ENCODE peak calls at places on chromosome 11, in five cellular contexts. One of them, this sample, is unnamed.

GRCh38 chr11:70080763-70081162 is 2.6 kb downstream of the ANO1 start:
- DNase-seq in activated CD4-positive, CD25-positive, alpha-beta regulatory T cell: no peak
- DNase-seq in IMR-90: no peak
- DNase-seq in natural killer cell: no peak
- DNase-seq in OCI-LY7: no peak
- DNase-seq in this sample: no peak

GRCh38 chr11:33043221-33043833 is 4.0 kb downstream of the TCP11L1 start:
- DNase-seq in activated CD4-positive, CD25-positive, alpha-beta regulatory T cell: no peak
- DNase-seq in natural killer cell: no peak
- DNase-seq in OCI-LY7: no peak
- DNase-seq in IMR-90: no peak
- DNase-seq in this sample: no peak

GRCh38 chr11:35107866-35108265 is 31.1 kb upstream of the CD44 start:
- DNase-seq in activated CD4-positive, CD25-positive, alpha-beta regulatory T cell: no peak
- DNase-seq in IMR-90: no peak
- DNase-seq in OCI-LY7: no peak
- DNase-seq in natural killer cell: no peak
- DNase-seq in this sample: no peak

GRCh38 chr11:96218013-96218412 is 125.0 kb downstream of the MAML2 start:
- DNase-seq in OCI-LY7: no peak
- DNase-seq in IMR-90: no peak
- DNase-seq in activated CD4-positive, CD25-positive, alpha-beta regulatory T cell: no peak
- DNase-seq in natural killer cell: no peak
- DNase-seq in this sample: no peak

GRCh38 chr11:120514541-120515121 is 3.1 kb downstream of the GRIK4 start:
- DNase-seq in OCI-LY7: no peak
- DNase-seq in IMR-90: no peak
- DNase-seq in activated CD4-positive, CD25-positive, alpha-beta regulatory T cell: no peak
- DNase-seq in natural killer cell: no peak
- DNase-seq in this sample: no peak

GRCh38 chr11:113193077-113193476 is 121.3 kb upstream of the TTC12 start:
- DNase-seq in OCI-LY7: no peak
- DNase-seq in natural killer cell: no peak
- DNase-seq in activated CD4-positive, CD25-positive, alpha-beta regulatory T cell: no peak
- DNase-seq in IMR-90: no peak
- DNase-seq in this sample: no peak

GRCh38 chr11:70628881-70629844 is 230.8 kb downstream of the CTTN start:
- DNase-seq in OCI-LY7: no peak
- DNase-seq in natural killer cell: no peak
- DNase-seq in activated CD4-positive, CD25-positive, alpha-beta regulatory T cell: no peak
- DNase-seq in IMR-90: no peak
- DNase-seq in this sample: no peak

GRCh38 chr11:117907276-117908110 is 21.7 kb downstream of the TMPRSS13 start:
- DNase-seq in activated CD4-positive, CD25-positive, alpha-beta regulatory T cell: peak; percentile 16
- DNase-seq in OCI-LY7: peak; percentile 34
- DNase-seq in IMR-90: peak; percentile 81
- DNase-seq in natural killer cell: peak; percentile 61
- DNase-seq in this sample: peak; percentile 85

GRCh38 chr11:32148824-32149223 is 58.0 kb downstream of the RCN1 start:
- DNase-seq in natural killer cell: no peak
- DNase-seq in activated CD4-positive, CD25-positive, alpha-beta regulatory T cell: no peak
- DNase-seq in OCI-LY7: no peak
- DNase-seq in IMR-90: no peak
- DNase-seq in this sample: no peak

GRCh38 chr11:68998390-68998911 is 14.6 kb downstream of the MRGPRF start:
- DNase-seq in IMR-90: peak; percentile 12
- DNase-seq in activated CD4-positive, CD25-positive, alpha-beta regulatory T cell: no peak
- DNase-seq in OCI-LY7: no peak
- DNase-seq in natural killer cell: no peak
- DNase-seq in this sample: peak; percentile 71

GRCh38 chr11:68653486-68654430 is 30.6 kb upstream of the GAL start:
- DNase-seq in IMR-90: no peak
- DNase-seq in natural killer cell: no peak
- DNase-seq in OCI-LY7: no peak
- DNase-seq in activated CD4-positive, CD25-positive, alpha-beta regulatory T cell: no peak
- DNase-seq in this sample: no peak

GRCh38 chr11:88489030-88489429 is 151.5 kb upstream of the CTSC start:
- DNase-seq in natural killer cell: no peak
- DNase-seq in OCI-LY7: no peak
- DNase-seq in activated CD4-positive, CD25-positive, alpha-beta regulatory T cell: no peak
- DNase-seq in IMR-90: peak; percentile 59
- DNase-seq in this sample: no peak

GRCh38 chr11:67095214-67095507 is 23.9 kb upstream of the KDM2A start:
- DNase-seq in OCI-LY7: no peak
- DNase-seq in natural killer cell: no peak
- DNase-seq in IMR-90: no peak
- DNase-seq in activated CD4-positive, CD25-positive, alpha-beta regulatory T cell: no peak
- DNase-seq in this sample: no peak

This sample was measured in suprapubic skin.